ENCODE peak calls at places on chromosomes 11 and 22, in four cellular contexts. R, E, O and V are unnamed samples.

GRCh38 chr11:428295-428694 is 13.5 kb upstream of the SIGIRR start:
- DNase-seq in E (no peak), O (no peak), R (no peak), V (no peak)

GRCh38 chr11:44630511-44631210 is 65.2 kb downstream of the CD82 start:
- DNase-seq in R (no peak), E (peak), O (peak), V (no peak)

GRCh38 chr11:63274776-63275175 is 31.4 kb upstream of the SLC22A25 start:
- DNase-seq in E (no peak), R (no peak), O (no peak), V (no peak)

GRCh38 chr11:79768343-79768742 is 327.5 kb upstream of the TENM4 start:
- DNase-seq in E (peak), R (no peak), O (no peak), V (no peak)

GRCh38 chr11:65493367-65494176 is 5.3 kb upstream of the MALAT1 start:
- DNase-seq in O (no peak), R (peak), E (peak), V (no peak)

GRCh38 chr11:58805065-58805464 is 39.4 kb downstream of the GLYATL2 start:
- DNase-seq in O (no peak), R (no peak), E (no peak), V (no peak)

GRCh38 chr11:95925011-95925410 is 1.1 kb upstream of the MTMR2 start:
- DNase-seq in E (no peak), R (no peak), O (peak), V (peak)

GRCh38 chr11:64334764-64335741 is 5.0 kb upstream of the CCDC88B start:
- DNase-seq in O (peak), R (peak), E (peak), V (peak)

GRCh38 chr11:86949995-86950993 is 4.9 kb downstream of the FZD4 start:
- DNase-seq in O (no peak), E (no peak), R (peak), V (no peak)

GRCh38 chr11:61968758-61969390 is 1.4 kb upstream of the FTH1 start:
- DNase-seq in R (no peak), E (peak), O (no peak), V (no peak)

GRCh38 chr22:26851125-26851524 is 193.7 kb downstream of the MIAT start:
- DNase-seq in E (no peak), R (no peak), O (no peak), V (no peak)